ENCODE peak calls at places on chromosomes 1 and 21, in eight cellular contexts. Y is T-helper 9 cell; F is activated T-helper 9 cell treated with anti-CD3 and anti-CD28 coated beads, Interleukin-2, amount 50 U/mL, for 16 hours; H is SW480; B is brain microvascular endothelial cell; C is HTR-8/SVneo; I is sigmoid colon; L is endothelial cell. Q is an unnamed sample.

GRCh38 chr1:159921251-159921650 is 4.1 kb downstream of the TAGLN2 start:
- DNase-seq in H (no peak), L (no peak), C (no peak), B (no peak), I (no peak), Y (no peak), F (no peak), Q (no peak)

GRCh38 chr1:205849619-205850355 is at the start of gene PM20D1:
- DNase-seq in H (peak), I (peak), F (peak), L (peak), Y (peak), C (no peak), B (peak), Q (peak)

GRCh38 chr1:79599257-79599656 is 592.7 kb upstream of the ADGRL4 start:
- DNase-seq in I (no peak), C (no peak), L (no peak), H (no peak), F (no peak), B (no peak), Y (no peak), Q (no peak)

GRCh38 chr1:234545512-234546386 is 64.2 kb downstream of the IRF2BP2 start:
- DNase-seq in B (no peak), I (peak), Y (no peak), F (no peak), C (no peak), L (no peak), H (no peak), Q (no peak)

GRCh38 chr21:28294046-28294445 is 698.6 kb downstream of the LTN1 start:
- DNase-seq in L (no peak), F (no peak), H (no peak), B (no peak), C (peak), Y (no peak), I (no peak), Q (no peak)

GRCh38 chr1:1782399-1783221 is 4.3 kb upstream of the NADK start:
- DNase-seq in B (no peak), F (no peak), I (no peak), L (no peak), Y (no peak), H (peak), C (no peak), Q (peak)

GRCh38 chr1:173400387-173400995 is 76.6 kb upstream of the PRDX6 start:
- DNase-seq in B (no peak), H (no peak), Y (no peak), L (no peak), I (no peak), F (no peak), C (no peak), Q (no peak)

GRCh38 chr1:38941527-38942019 is at the start of gene RHBDL2:
- DNase-seq in B (no peak), I (peak), F (no peak), L (no peak), Y (no peak), C (no peak), H (no peak), Q (peak)

GRCh38 chr1:7136166-7136953 is 351.1 kb downstream of the CAMTA1 start:
- DNase-seq in L (no peak), B (no peak), F (no peak), I (no peak), H (no peak), C (no peak), Y (no peak), Q (no peak)

GRCh38 chr1:32962248-32962896 is 2.2 kb downstream of the RNF19B start:
- DNase-seq in B (no peak), I (no peak), H (peak), C (no peak), F (no peak), Y (no peak), L (no peak), Q (no peak)